ENCODE peak calls at places on chromosomes 6 and 20, in seven cellular contexts. B, U, V, N, K, T and S are unnamed samples. For H3K27me3, the result is how much of the 10 kb centered on the place peaks cover.

GRCh38 chr20:32231847-32232246 is 24.2 kb downstream of the POFUT1 start:
- DNase-seq in V (no peak), N (no peak), B (no peak), T (no peak), K (no peak), U (peak), S (no peak)

GRCh38 chr6:88780714-88781389 is 182.6 kb downstream of the RNGTT start:
- DNase-seq in B (peak), K (peak), N (peak), U (peak), V (peak), T (peak), S (peak)

GRCh38 chr6:41371992-41372525 is 36.7 kb downstream of the NCR2 start:
- DNase-seq in V (no peak), B (no peak), U (peak), N (peak), K (no peak), T (peak), S (peak)

GRCh38 chr6:53465732-53466131 is 79.2 kb downstream of the GCLC start:
- DNase-seq in K (peak), V (no peak), N (no peak), T (no peak), B (peak), U (peak), S (no peak)

GRCh38 chr6:1641391-1641790 is 31.7 kb downstream of the FOXC1 start:
- DNase-seq in V (peak), N (no peak), K (peak), T (no peak), B (peak), U (peak), S (no peak)

GRCh38 chr6:49145280-49145679 is 317.8 kb downstream of the MMUT start:
- DNase-seq in B (no peak), N (no peak), V (no peak), U (no peak), T (no peak), K (no peak), S (no peak)

GRCh38 chr6:169371344-169372144 is 117.9 kb upstream of the THBS2 start:
- DNase-seq in U (peak), K (no peak), N (peak), B (no peak), T (peak), V (no peak), S (peak)

GRCh38 chr20:51493346-51493791 is 49.1 kb downstream of the NFATC2 start:
- DNase-seq in T (no peak), B (no peak), K (no peak), N (no peak), U (no peak), V (no peak), S (no peak)

GRCh38 chr6:43834528-43835145 is 64.6 kb downstream of the VEGFA start:
- DNase-seq in K (no peak), B (no peak), V (no peak), N (no peak), T (no peak), U (no peak), S (no peak)
- H3K27me3 ChIP-seq in K (under half), B (under half), V (under half), N (under half), T (under half), U (under half), S (under half)

GRCh38 chr6:137488736-137489409 is 5.3 kb downstream of the OLIG3 start:
- DNase-seq in T (peak), V (no peak), B (no peak), U (no peak), K (no peak), N (no peak), S (no peak)
- TF ChIP-seq EZH2 in T (no peak), V (no peak), B (peak), U (no peak), K (no peak), N (peak), S (peak)

GRCh38 chr6:7228662-7229375 is 84.2 kb downstream of the SSR1 start:
- DNase-seq in B (no peak), T (no peak), K (no peak), V (no peak), N (no peak), U (no peak), S (no peak)
- TF ChIP-seq CTCF in B (no peak), T (no peak), K (no peak), V (no peak), N (no peak), U (no peak), S (no peak)

GRCh38 chr20:61627791-61628415 is 375.8 kb downstream of the CDH4 start:
- DNase-seq in N (no peak), T (no peak), B (no peak), U (no peak), K (no peak), V (no peak), S (no peak)
- H3K27me3 ChIP-seq in N (under half), T (under half), B (under half), U (under half), K (half or more), V (half or more), S (under half)

DNA sequence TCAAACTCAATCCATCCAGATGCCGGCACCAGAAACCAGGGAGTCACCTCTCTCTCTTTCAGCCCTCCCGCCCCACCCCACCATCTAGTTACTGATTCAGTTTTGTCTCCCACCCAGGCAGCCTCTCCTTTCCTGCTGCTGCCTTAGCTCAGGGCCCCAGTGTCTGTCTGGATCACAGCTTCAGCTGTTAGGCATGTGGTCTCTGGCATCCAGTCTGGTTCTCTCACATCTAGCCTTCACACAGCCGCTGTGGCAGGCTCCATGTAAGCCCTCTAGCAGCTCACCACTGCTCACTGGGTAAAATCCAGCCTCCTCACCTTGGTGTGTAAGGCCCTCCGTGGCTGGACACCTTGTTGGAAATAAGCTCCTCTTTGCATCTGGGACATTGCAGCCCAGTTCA is 21.3 kb downstream of the AARS2 start:
- DNase-seq in K (no peak), B (no peak), N (no peak), U (no peak), T (no peak), V (no peak), S (no peak)
- TF ChIP-seq EZH2 in K (no peak), B (no peak), N (no peak), U (no peak), T (no peak), V (no peak), S (no peak)

GRCh38 chr6:122405417-122405816 is 6.0 kb downstream of the HSF2 start:
- DNase-seq in U (no peak), T (peak), V (peak), N (peak), K (no peak), B (no peak), S (peak)
- TF ChIP-seq CTCF in U (no peak), T (peak), V (peak), N (peak), K (no peak), B (peak), S (no peak)

GRCh38 chr20:57579898-57580447 is 19.1 kb downstream of the PCK1 start:
- DNase-seq in N (peak), U (peak), K (no peak), B (no peak), T (no peak), V (no peak), S (peak)

GRCh38 chr20:57579331-57579897 is 18.5 kb downstream of the PCK1 start:
- DNase-seq in B (no peak), N (no peak), U (no peak), T (no peak), V (no peak), K (no peak), S (no peak)

GRCh38 chr20:57581202-57582028 is 20.5 kb downstream of the PCK1 start:
- DNase-seq in U (no peak), N (no peak), V (no peak), B (no peak), K (no peak), T (no peak), S (no peak)

GRCh38 chr20:57582029-57582378 is 21.1 kb downstream of the PCK1 start:
- DNase-seq in B (no peak), U (no peak), T (no peak), V (no peak), K (no peak), N (no peak), S (no peak)

GRCh38 chr20:57580478-57581201 is 19.7 kb downstream of the PCK1 start:
- DNase-seq in V (no peak), U (no peak), K (no peak), B (no peak), T (no peak), N (no peak), S (no peak)
- H3K27me3 ChIP-seq in V (half or more), U (under half), K (half or more), B (half or more), T (under half), N (half or more), S (under half)